ENCODE peak calls at places on chromosome 15, in eight cellular contexts. G, X, C, Z, Q, B, H and K are unnamed samples. For H3K9me3 and H3K36me3, the result is how much of the 10 kb centered on the place peaks cover.

GRCh38 chr15:91949361-91949760 is 95.9 kb downstream of the SLCO3A1 start:
- DNase-seq in Q (no peak), Z (no peak), B (no peak), X (no peak), G (no peak), H (no peak), C (no peak), K (no peak)

GRCh38 chr15:63601026-63601726 is 4.0 kb downstream of the FBXL22 start:
- DNase-seq in Z (peak), B (peak), H (peak), C (no peak), X (no peak), Q (no peak), G (peak), K (no peak)

GRCh38 chr15:31325432-31325975 is 1.1 kb upstream of the KLF13 start:
- DNase-seq in H (peak), Z (no peak), B (peak), G (peak), C (peak), Q (no peak), X (no peak), K (peak)

GRCh38 chr15:57732526-57733331 is 26.2 kb downstream of the POLR2M start:
- DNase-seq in Z (peak), X (no peak), H (peak), G (peak), B (peak), Q (no peak), C (peak), K (peak)

GRCh38 chr15:63509933-63510547 is 5.6 kb downstream of the USP3 start:
- DNase-seq in B (no peak), H (no peak), G (no peak), X (no peak), Z (peak), C (no peak), Q (no peak), K (no peak)

GRCh38 chr15:92667291-92667904 is 11.8 kb upstream of the FAM174B start:
- DNase-seq in G (no peak), Q (no peak), H (no peak), B (no peak), X (no peak), C (no peak), Z (peak), K (peak)

GRCh38 chr15:35545825-35546580 is at the start of gene DPH6:
- DNase-seq in Q (no peak), X (peak), G (peak), B (peak), H (peak), C (peak), Z (peak), K (peak)

GRCh38 chr15:44775923-44776322 is 39.6 kb downstream of the TRIM69 start:
- DNase-seq in Z (peak), X (no peak), B (no peak), H (no peak), G (no peak), Q (no peak), C (no peak), K (no peak)

GRCh38 chr15:63474810-63475316 is 29.5 kb upstream of the USP3 start:
- DNase-seq in H (no peak), G (no peak), X (no peak), C (no peak), Z (no peak), Q (no peak), B (no peak), K (no peak)

GRCh38 chr15:56045068-56045748 is 51.8 kb upstream of the NEDD4 start:
- DNase-seq in G (no peak), Z (no peak), B (no peak), X (no peak), Q (no peak), H (no peak), C (no peak), K (no peak)

GRCh38 chr15:36778516-36778915 is 199.1 kb downstream of the CDIN1 start:
- DNase-seq in H (no peak), C (no peak), X (no peak), Q (no peak), B (no peak), Z (no peak), G (no peak), K (no peak)

GRCh38 chr15:45441686-45442085 is 63.3 kb upstream of the GATM start:
- DNase-seq in G (no peak), C (peak), H (no peak), Q (no peak), X (no peak), Z (no peak), B (no peak), K (peak)

GRCh38 chr15:69457304-69458280 is 5.0 kb downstream of the RPLP1 start:
- DNase-seq in Z (no peak), C (no peak), G (no peak), B (no peak), Q (no peak), H (no peak), X (no peak), K (no peak)

GRCh38 chr15:63322541-63322940 is 45.1 kb downstream of the APH1B start:
- DNase-seq in C (peak), B (no peak), G (peak), Z (peak), Q (no peak), H (no peak), X (no peak), K (peak)

GRCh38 chr15:27797765-27798164 is 301.4 kb downstream of the OCA2 start:
- DNase-seq in Q (no peak), H (peak), G (no peak), C (peak), X (no peak), B (no peak), Z (no peak), K (no peak)

GRCh38 chr15:38885477-38885952 is 320.9 kb upstream of the RASGRP1 start:
- DNase-seq in Z (peak), C (no peak), Q (no peak), G (no peak), H (no peak), B (no peak), X (no peak), K (no peak)

GRCh38 chr15:76865548-76865991 is 39.6 kb downstream of the SCAPER start:
- DNase-seq in B (no peak), Q (no peak), H (no peak), Z (no peak), C (no peak), X (no peak), G (no peak), K (no peak)

GRCh38 chr15:68187559-68187958 is 17.6 kb downstream of the CALML4 start:
- DNase-seq in C (peak), Q (no peak), H (peak), X (no peak), G (peak), Z (peak), B (no peak), K (peak)

GRCh38 chr15:34436126-34436955 is 1.3 kb downstream of the GOLGA8A start:
- DNase-seq in Q (no peak), C (no peak), Z (no peak), X (no peak), H (no peak), B (peak), G (no peak), K (no peak)

GRCh38 chr15:98658831-98659699 is 10.7 kb downstream of the IGF1R start:
- DNase-seq in C (peak), G (no peak), H (peak), X (no peak), B (no peak), Q (no peak), Z (peak), K (no peak)

GRCh38 chr15:80660114-80660513 is 35.0 kb upstream of the ABHD17C start:
- DNase-seq in H (no peak), C (no peak), Q (peak), G (no peak), Z (peak), B (no peak), X (no peak), K (peak)

GRCh38 chr15:82823049-82823448 is 13.6 kb downstream of the WHAMM start:
- DNase-seq in X (no peak), H (no peak), G (no peak), C (no peak), B (no peak), Z (no peak), Q (no peak), K (no peak)

GRCh38 chr15:59830143-59830542 is 141.0 kb upstream of the BNIP2 start:
- DNase-seq in B (no peak), C (no peak), H (no peak), Z (no peak), Q (no peak), G (no peak), X (no peak), K (no peak)

GRCh38 chr15:45728641-45729040 is 93.8 kb downstream of the SQOR start:
- DNase-seq in Q (no peak), X (no peak), G (no peak), B (no peak), C (no peak), Z (no peak), H (no peak), K (no peak)

GRCh38 chr15:72474466-72474911 is 359 bp downstream of the ARIH1 start:
- DNase-seq in X (no peak), Q (no peak), B (no peak), C (no peak), H (peak), Z (no peak), G (no peak), K (no peak)

GRCh38 chr15:80309769-80310384 is 57.9 kb upstream of the CTXND1 start:
- DNase-seq in B (no peak), C (no peak), Q (no peak), H (no peak), X (no peak), G (peak), Z (peak), K (peak)

GRCh38 chr15:50059203-50059772 is 59.7 kb downstream of the ATP8B4 start:
- DNase-seq in G (no peak), C (no peak), Q (no peak), H (no peak), X (no peak), Z (no peak), B (no peak), K (no peak)
- H3K9me3 ChIP-seq in G (under half), C (under half), Q (under half), H (under half), X (under half), Z (under half), B (under half), K (under half)

DNA sequence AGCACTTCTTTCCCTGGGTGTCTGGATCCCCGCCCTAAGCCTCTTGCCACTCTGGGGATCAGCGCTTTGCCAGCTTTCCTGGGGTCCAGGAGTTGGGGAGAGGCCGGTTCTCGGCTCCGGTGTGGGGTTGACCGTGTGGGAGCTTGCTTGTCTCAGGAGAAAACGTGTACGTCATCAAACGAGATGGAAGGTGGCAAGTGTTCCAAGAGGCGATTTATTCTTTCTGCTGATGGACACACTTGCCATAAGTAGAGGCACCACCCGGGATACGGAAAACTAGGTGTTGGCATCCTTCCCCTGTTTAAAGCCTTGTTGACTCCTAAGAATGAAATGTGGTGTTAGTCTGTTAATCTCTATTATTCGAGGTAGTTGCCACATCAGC is 295 bp downstream of the ZWILCH start:
- DNase-seq in X (no peak), Q (no peak), H (no peak), B (no peak), Z (no peak), G (no peak), C (no peak), K (no peak)
- H3K36me3 ChIP-seq in X (under half), Q (under half), H (under half), B (under half), Z (under half), G (under half), C (under half), K (under half)

GRCh38 chr15:20353966-20354883 is 187.4 kb downstream of the GOLGA6L6 start:
- DNase-seq in X (no peak), Z (no peak), C (no peak), Q (no peak), G (no peak), B (peak), H (no peak), K (no peak)

GRCh38 chr15:20351448-20351961 is 190.1 kb downstream of the GOLGA6L6 start:
- DNase-seq in Q (no peak), Z (no peak), C (no peak), X (no peak), B (no peak), G (no peak), H (no peak), K (no peak)

GRCh38 chr15:20349774-20350498 is 191.7 kb downstream of the GOLGA6L6 start:
- DNase-seq in C (no peak), X (no peak), Z (no peak), G (no peak), H (no peak), B (no peak), Q (no peak), K (no peak)

GRCh38 chr15:20355256-20355868 is 186.2 kb downstream of the GOLGA6L6 start:
- DNase-seq in B (peak), G (no peak), Z (no peak), H (peak), C (no peak), X (no peak), Q (no peak), K (no peak)

GRCh38 chr15:20352241-20353200 is 189.1 kb downstream of the GOLGA6L6 start:
- DNase-seq in X (no peak), Z (no peak), Q (no peak), H (no peak), G (no peak), C (no peak), B (no peak), K (no peak)
- H3K9me3 ChIP-seq in X (under half), Z (under half), Q (half or more), H (under half), G (under half), C (under half), B (under half), K (under half)

GRCh38 chr15:90086868-90087268 is 15.4 kb downstream of the IDH2 start:
- DNase-seq in H (no peak), Z (peak), C (no peak), B (peak), G (peak), X (no peak), Q (no peak), K (no peak)

GRCh38 chr15:90091156-90091931 is 10.9 kb downstream of the IDH2 start:
- DNase-seq in H (no peak), Q (no peak), C (no peak), Z (no peak), B (no peak), X (no peak), G (no peak), K (no peak)

GRCh38 chr15:90087454-90088154 is 14.7 kb downstream of the IDH2 start:
- DNase-seq in G (no peak), Q (no peak), C (no peak), X (no peak), H (peak), Z (peak), B (no peak), K (peak)

GRCh38 chr15:90085565-90085964 is 16.7 kb downstream of the IDH2 start:
- DNase-seq in Z (no peak), X (no peak), C (no peak), H (no peak), Q (no peak), G (no peak), B (no peak), K (no peak)

GRCh38 chr15:90090226-90090848 is 11.9 kb downstream of the IDH2 start:
- DNase-seq in X (no peak), Z (no peak), C (no peak), Q (no peak), H (no peak), G (no peak), B (no peak), K (no peak)
- H3K36me3 ChIP-seq in X (under half), Z (under half), C (half or more), Q (under half), H (under half), G (under half), B (under half), K (under half)

GRCh38 chr15:25060472-25060803 is 105.7 kb downstream of the SNRPN start:
- DNase-seq in Z (no peak), H (peak), B (no peak), G (no peak), C (no peak), X (no peak), Q (no peak), K (peak)

GRCh38 chr15:25056484-25057429 is 102.0 kb downstream of the SNRPN start:
- DNase-seq in C (peak), Z (no peak), X (no peak), B (no peak), Q (no peak), G (no peak), H (no peak), K (peak)

GRCh38 chr15:25057574-25057973 is 102.8 kb downstream of the SNRPN start:
- DNase-seq in C (peak), G (no peak), Z (no peak), H (no peak), B (no peak), Q (no peak), X (no peak), K (peak)

GRCh38 chr15:25059698-25060471 is 105.1 kb downstream of the SNRPN start:
- DNase-seq in G (no peak), B (no peak), C (no peak), Q (no peak), X (no peak), Z (no peak), H (no peak), K (peak)

DNA sequence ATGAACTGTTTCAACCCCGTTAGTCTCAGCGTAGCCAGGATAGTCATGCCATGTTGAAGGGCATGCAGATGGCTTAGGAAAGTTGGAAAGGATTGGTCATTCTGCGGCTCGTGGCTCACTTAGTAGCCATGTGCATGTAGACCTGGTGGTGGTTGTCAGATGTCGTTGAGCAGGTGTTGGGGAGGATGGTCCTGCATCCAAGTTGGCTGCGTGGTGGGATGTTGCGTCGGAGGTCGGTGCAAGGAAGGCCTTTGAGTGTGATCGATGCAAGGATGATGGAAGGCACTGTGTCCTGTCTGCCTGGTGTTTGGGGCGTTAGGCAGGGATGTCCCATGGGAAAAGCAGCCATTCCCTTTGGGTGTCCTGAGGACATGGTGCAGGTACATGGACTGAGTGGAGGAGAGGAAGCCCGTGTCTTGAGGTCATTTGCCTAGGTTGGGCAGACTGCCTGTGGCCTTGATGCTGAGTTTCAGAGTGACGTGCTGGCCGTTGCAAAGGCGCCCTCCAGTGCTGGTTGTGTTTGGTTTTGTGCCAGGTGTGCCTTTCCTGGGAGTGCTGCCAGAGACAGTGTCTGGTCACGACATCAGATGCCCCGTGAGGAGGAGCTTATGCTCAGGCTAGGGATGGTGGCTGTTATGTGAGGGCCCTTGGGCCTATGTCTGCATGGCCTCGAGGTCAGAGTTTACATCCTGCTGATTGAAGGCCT is 103.4 kb downstream of the SNRPN start:
- DNase-seq in X (no peak), C (no peak), Z (no peak), B (no peak), G (no peak), H (no peak), Q (no peak), K (peak)
- H3K9me3 ChIP-seq in X (half or more), C (half or more), Z (under half), B (half or more), G (under half), H (under half), Q (half or more), K (under half)

DNA sequence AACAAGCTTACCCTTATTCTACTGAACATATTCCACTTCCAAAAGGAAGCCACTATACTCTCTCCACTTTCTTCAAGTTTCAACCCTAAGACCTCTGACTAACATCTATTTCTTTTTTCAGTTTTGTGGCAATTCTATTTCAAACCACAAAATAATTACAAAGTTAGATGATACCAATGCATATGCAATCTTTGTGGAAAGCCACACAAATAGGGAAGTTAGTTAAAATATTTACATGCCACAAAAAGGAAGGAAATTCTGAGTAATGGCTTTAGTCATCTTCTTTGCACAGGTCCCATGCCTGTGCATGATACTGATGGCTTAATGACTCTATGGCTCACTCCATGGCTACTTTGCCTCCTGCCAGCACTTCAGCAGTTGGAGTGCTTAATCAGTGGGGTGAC is 57.0 kb upstream of the MCTP2 start:
- DNase-seq in G (no peak), Z (no peak), B (no peak), H (no peak), X (no peak), Q (peak), C (no peak), K (no peak)
- H3K36me3 ChIP-seq in G (under half), Z (under half), B (under half), H (under half), X (under half), Q (under half), C (under half), K (under half)